ENCODE peak calls at places on chromosome 19, in four cellular contexts. Z is hepatocyte, L is fibroblast of mammary gland, K is M059J. P is an unnamed sample.
A peak's percentile ranks its signal among the peaks of the same experiment; 100 is the strongest.

GRCh38 chr19:33689138-33689746 is 67.5 kb downstream of the CHST8 start:
- DNase-seq in Z (no peak), L (no peak), K (no peak), P (no peak)

GRCh38 chr19:14135985-14136508 is 342 bp downstream of the ASF1B start:
- DNase-seq in K (no peak), L (no peak), Z (no peak), P (no peak)

GRCh38 chr19:5585461-5586299 is 17.9 kb upstream of the TINCR start:
- DNase-seq in Z (no peak), L (no peak), K (no peak), P (no peak)

GRCh38 chr19:18502633-18503294 is 19.1 kb downstream of the ELL start:
- DNase-seq in K (no peak), Z (no peak), L (no peak), P (no peak)

GRCh38 chr19:926595-927043 is 784 bp downstream of the ARID3A start:
- DNase-seq in L (peak; percentile 45), Z (peak; percentile 75), K (peak; percentile 62), P (no peak)

GRCh38 chr19:3949997-3950859 is 17.4 kb downstream of the NMRK2 start:
- DNase-seq in Z (no peak), K (no peak), L (no peak), P (no peak)

GRCh38 chr19:42032428-42032827 is 37.6 kb downstream of the GRIK5 start:
- DNase-seq in L (no peak), K (no peak), Z (no peak), P (peak; percentile 96)

GRCh38 chr19:36008336-36008978 is at the start of gene SYNE4:
- DNase-seq in K (no peak), Z (peak; percentile 89), L (no peak), P (peak; percentile 42)

GRCh38 chr19:18224525-18225354 is 1.5 kb downstream of the PDE4C start:
- DNase-seq in L (peak; percentile 99), K (peak; percentile 97), Z (peak; percentile 98), P (peak; percentile 91)

GRCh38 chr19:49489601-49490167 is 2.3 kb downstream of the RPL13A start:
- DNase-seq in Z (no peak), L (peak; percentile 52), K (no peak), P (no peak)

GRCh38 chr19:6092329-6093286 is 17.7 kb downstream of the RFX2 start:
- DNase-seq in Z (peak; percentile 94), L (peak; percentile 85), K (peak; percentile 95), P (peak; percentile 87)

GRCh38 chr19:55460670-55461258 is 678 bp downstream of the ISOC2 start:
- DNase-seq in K (peak; percentile 52), Z (peak; percentile 91), L (peak; percentile 88), P (peak; percentile 71)

GRCh38 chr19:55075366-55075998 is at the start of gene EPS8L1:
- DNase-seq in Z (peak; percentile 91), K (no peak), L (no peak), P (no peak)

GRCh38 chr19:35034588-35035382 is 4.5 kb downstream of the SCN1B start:
- DNase-seq in L (no peak), K (no peak), Z (no peak), P (no peak)

GRCh38 chr19:28619842-28620429 is 593.0 kb downstream of the UQCRFS1 start:
- DNase-seq in L (no peak), K (no peak), Z (no peak), P (no peak)

GRCh38 chr19:54916822-54917221 is 10.9 kb downstream of the NCR1 start:
- DNase-seq in Z (no peak), L (no peak), K (no peak), P (no peak)

GRCh38 chr19:38665950-38666661 is 18.7 kb downstream of the ACTN4 start:
- DNase-seq in Z (peak; percentile 55), L (no peak), K (peak; percentile 94), P (no peak)